ENCODE peak calls at places on chromosomes 16 and 17, in five cellular contexts. One of them, this sample, is unnamed.

GRCh38 chr17:2179615-2180295 is 123.8 kb downstream of the SMG6 start:
- DNase-seq in SK-N-SH: peak; percentile 81
- DNase-seq in Caco-2: no peak
- DNase-seq in GM23338: no peak
- DNase-seq in tibial artery: peak; percentile 92
- DNase-seq in this sample: no peak

GRCh38 chr17:74918906-74919305 is 4.1 kb downstream of the USH1G start:
- DNase-seq in tibial artery: no peak
- DNase-seq in SK-N-SH: no peak
- DNase-seq in Caco-2: no peak
- DNase-seq in GM23338: no peak
- DNase-seq in this sample: no peak

GRCh38 chr17:21002309-21003006 is 40.4 kb downstream of the USP22 start:
- DNase-seq in tibial artery: no peak
- DNase-seq in Caco-2: no peak
- DNase-seq in GM23338: no peak
- DNase-seq in SK-N-SH: no peak
- DNase-seq in this sample: no peak

GRCh38 chr16:5633845-5634440 is 536.3 kb upstream of the EEF2KMT start:
- DNase-seq in SK-N-SH: peak; percentile 54
- DNase-seq in tibial artery: no peak
- DNase-seq in GM23338: peak; percentile 80
- DNase-seq in Caco-2: no peak
- DNase-seq in this sample: peak; percentile 13

GRCh38 chr17:38443356-38444026 is 15.2 kb downstream of the ARHGAP23 start:
- DNase-seq in Caco-2: no peak
- DNase-seq in tibial artery: no peak
- DNase-seq in SK-N-SH: no peak
- DNase-seq in GM23338: no peak
- DNase-seq in this sample: peak; percentile 54

GRCh38 chr17:3989156-3989886 is 25.1 kb upstream of the ATP2A3 start:
- DNase-seq in Caco-2: no peak
- DNase-seq in GM23338: no peak
- DNase-seq in SK-N-SH: peak; percentile 14
- DNase-seq in tibial artery: no peak
- DNase-seq in this sample: no peak

GRCh38 chr16:87053016-87053982 is 263.9 kb downstream of the C16orf95 start:
- DNase-seq in Caco-2: no peak
- DNase-seq in GM23338: peak; percentile 68
- DNase-seq in SK-N-SH: no peak
- DNase-seq in tibial artery: peak; percentile 61
- DNase-seq in this sample: no peak

GRCh38 chr16:26963109-26963508 is 103.6 kb upstream of the C16orf82 start:
- DNase-seq in SK-N-SH: peak; percentile 27
- DNase-seq in Caco-2: no peak
- DNase-seq in tibial artery: no peak
- DNase-seq in GM23338: peak; percentile 81
- DNase-seq in this sample: no peak

GRCh38 chr16:50313596-50314483 is 47.5 kb downstream of the ADCY7 start:
- DNase-seq in Caco-2: peak; percentile 85
- DNase-seq in tibial artery: peak; percentile 89
- DNase-seq in SK-N-SH: no peak
- DNase-seq in GM23338: no peak
- DNase-seq in this sample: peak; percentile 75

GRCh38 chr17:38741853-38742421 is 6.2 kb downstream of the PCGF2 start:
- DNase-seq in Caco-2: no peak
- DNase-seq in tibial artery: no peak
- DNase-seq in SK-N-SH: peak; percentile 65
- DNase-seq in GM23338: no peak
- DNase-seq in this sample: no peak

GRCh38 chr17:80330276-80330675 is 69.6 kb downstream of the RNF213 start:
- DNase-seq in GM23338: no peak
- DNase-seq in Caco-2: no peak
- DNase-seq in tibial artery: peak; percentile 28
- DNase-seq in SK-N-SH: no peak
- DNase-seq in this sample: no peak

GRCh38 chr16:27446721-27447120 is 44.7 kb downstream of the IL21R start:
- DNase-seq in GM23338: no peak
- DNase-seq in SK-N-SH: no peak
- DNase-seq in tibial artery: no peak
- DNase-seq in Caco-2: no peak
- DNase-seq in this sample: peak; percentile 87

GRCh38 chr16:83011101-83011720 is 384.4 kb downstream of the CDH13 start:
- DNase-seq in SK-N-SH: no peak
- DNase-seq in Caco-2: no peak
- DNase-seq in tibial artery: no peak
- DNase-seq in GM23338: no peak
- DNase-seq in this sample: no peak

GRCh38 chr17:27569257-27569722 is 61.7 kb upstream of the LGALS9 start:
- DNase-seq in Caco-2: peak; percentile 89
- DNase-seq in tibial artery: no peak
- DNase-seq in SK-N-SH: peak; percentile 64
- DNase-seq in GM23338: peak; percentile 91
- DNase-seq in this sample: peak; percentile 57

GRCh38 chr17:28482551-28483199 is 9.2 kb downstream of the SLC13A2 start:
- DNase-seq in SK-N-SH: no peak
- DNase-seq in tibial artery: no peak
- DNase-seq in GM23338: no peak
- DNase-seq in Caco-2: no peak
- DNase-seq in this sample: no peak

GRCh38 chr16:2507052-2507678 is 6.6 kb upstream of the ATP6V0C start:
- DNase-seq in GM23338: peak; percentile 48
- DNase-seq in Caco-2: no peak
- DNase-seq in SK-N-SH: no peak
- DNase-seq in tibial artery: no peak
- DNase-seq in this sample: no peak

GRCh38 chr16:58198739-58199411 is 969 bp upstream of the CSNK2A2 start:
- DNase-seq in SK-N-SH: no peak
- DNase-seq in Caco-2: no peak
- DNase-seq in tibial artery: no peak
- DNase-seq in GM23338: peak; percentile 17
- DNase-seq in this sample: no peak

GRCh38 chr16:84369938-84370627 is 1.7 kb downstream of the ATP2C2 start:
- DNase-seq in Caco-2: peak; percentile 55
- DNase-seq in SK-N-SH: no peak
- DNase-seq in tibial artery: no peak
- DNase-seq in GM23338: peak; percentile 28
- DNase-seq in this sample: peak; percentile 6

GRCh38 chr16:89312598-89313299 is 95.2 kb downstream of the ZNF778 start:
- DNase-seq in SK-N-SH: no peak
- DNase-seq in Caco-2: no peak
- DNase-seq in tibial artery: no peak
- DNase-seq in GM23338: no peak
- DNase-seq in this sample: no peak

GRCh38 chr16:81493755-81494433 is 49.3 kb downstream of the CMIP start:
- DNase-seq in SK-N-SH: no peak
- DNase-seq in GM23338: no peak
- DNase-seq in tibial artery: no peak
- DNase-seq in Caco-2: peak; percentile 81
- DNase-seq in this sample: no peak

GRCh38 chr17:11240841-11241610 is at the start of gene SHISA6:
- DNase-seq in tibial artery: no peak
- DNase-seq in GM23338: peak; percentile 43
- DNase-seq in Caco-2: no peak
- DNase-seq in SK-N-SH: peak; percentile 50
- DNase-seq in this sample: no peak

GRCh38 chr16:25481636-25482035 is 210.1 kb upstream of the HS3ST4 start:
- DNase-seq in GM23338: peak; percentile 26
- DNase-seq in Caco-2: peak; percentile 35
- DNase-seq in SK-N-SH: no peak
- DNase-seq in tibial artery: no peak
- DNase-seq in this sample: no peak

GRCh38 chr17:40598928-40599627 is 33.8 kb upstream of the CCR7 start:
- DNase-seq in GM23338: no peak
- DNase-seq in Caco-2: no peak
- DNase-seq in tibial artery: peak; percentile 90
- DNase-seq in SK-N-SH: no peak
- DNase-seq in this sample: peak; percentile 80

GRCh38 chr16:49619811-49620157 is 236.1 kb downstream of the ZNF423 start:
- DNase-seq in GM23338: no peak
- DNase-seq in tibial artery: no peak
- DNase-seq in SK-N-SH: no peak
- DNase-seq in Caco-2: peak; percentile 12
- DNase-seq in this sample: no peak

GRCh38 chr16:586645-587590 is 2.9 kb upstream of the RAB40C start:
- DNase-seq in tibial artery: no peak
- DNase-seq in Caco-2: no peak
- DNase-seq in SK-N-SH: no peak
- DNase-seq in GM23338: no peak
- DNase-seq in this sample: no peak

GRCh38 chr17:57368637-57369336 is 112.5 kb downstream of the MSI2 start:
- DNase-seq in GM23338: no peak
- DNase-seq in Caco-2: no peak
- DNase-seq in tibial artery: no peak
- DNase-seq in SK-N-SH: no peak
- DNase-seq in this sample: no peak

GRCh38 chr17:64707077-64707591 is 45.0 kb upstream of the SMURF2 start:
- DNase-seq in tibial artery: peak; percentile 93
- DNase-seq in Caco-2: peak; percentile 40
- DNase-seq in GM23338: peak; percentile 36
- DNase-seq in SK-N-SH: peak; percentile 74
- DNase-seq in this sample: no peak

GRCh38 chr16:88570691-88571092 is 489 bp downstream of the ZC3H18 start:
- DNase-seq in tibial artery: no peak
- DNase-seq in GM23338: peak; percentile 56
- DNase-seq in SK-N-SH: no peak
- DNase-seq in Caco-2: no peak
- DNase-seq in this sample: peak; percentile 31

GRCh38 chr16:24967074-24967473 is 48.1 kb downstream of the ARHGAP17 start:
- DNase-seq in GM23338: no peak
- DNase-seq in Caco-2: no peak
- DNase-seq in SK-N-SH: no peak
- DNase-seq in tibial artery: no peak
- DNase-seq in this sample: no peak

GRCh38 chr17:77325537-77325825 is 184.7 kb downstream of the SEC14L1 start:
- DNase-seq in SK-N-SH: peak; percentile 32
- DNase-seq in tibial artery: no peak
- DNase-seq in GM23338: no peak
- DNase-seq in Caco-2: no peak
- DNase-seq in this sample: no peak

GRCh38 chr17:77324227-77324626 is 183.5 kb downstream of the SEC14L1 start:
- DNase-seq in GM23338: no peak
- DNase-seq in Caco-2: peak; percentile 10
- DNase-seq in SK-N-SH: peak; percentile 24
- DNase-seq in tibial artery: peak; percentile 67
- DNase-seq in this sample: no peak

GRCh38 chr17:77326636-77327035 is 185.9 kb downstream of the SEC14L1 start:
- DNase-seq in tibial artery: peak; percentile 61
- DNase-seq in GM23338: no peak
- DNase-seq in SK-N-SH: no peak
- DNase-seq in Caco-2: no peak
- DNase-seq in this sample: no peak

GRCh38 chr17:77327181-77327565 is 186.4 kb downstream of the SEC14L1 start:
- DNase-seq in GM23338: no peak
- DNase-seq in SK-N-SH: peak; percentile 24
- DNase-seq in Caco-2: no peak
- DNase-seq in tibial artery: peak; percentile 67
- DNase-seq in this sample: no peak

GRCh38 chr17:77325826-77326581 is 185.2 kb downstream of the SEC14L1 start:
- DNase-seq in tibial artery: peak; percentile 74
- DNase-seq in SK-N-SH: no peak
- DNase-seq in GM23338: no peak
- DNase-seq in Caco-2: no peak
- DNase-seq in this sample: peak; percentile 48
- H3K4me1 ChIP-seq in tibial artery: peaks cover 60% of the 10 kb centered on the region
- H3K4me1 ChIP-seq in SK-N-SH: peaks cover 38% of the 10 kb centered on the region
- H3K4me1 ChIP-seq in GM23338: no peaks in the 10 kb centered on the region
- H3K4me1 ChIP-seq in Caco-2: peaks cover 41% of the 10 kb centered on the region
- H3K4me1 ChIP-seq in this sample: peaks cover 34% of the 10 kb centered on the region

DNA sequence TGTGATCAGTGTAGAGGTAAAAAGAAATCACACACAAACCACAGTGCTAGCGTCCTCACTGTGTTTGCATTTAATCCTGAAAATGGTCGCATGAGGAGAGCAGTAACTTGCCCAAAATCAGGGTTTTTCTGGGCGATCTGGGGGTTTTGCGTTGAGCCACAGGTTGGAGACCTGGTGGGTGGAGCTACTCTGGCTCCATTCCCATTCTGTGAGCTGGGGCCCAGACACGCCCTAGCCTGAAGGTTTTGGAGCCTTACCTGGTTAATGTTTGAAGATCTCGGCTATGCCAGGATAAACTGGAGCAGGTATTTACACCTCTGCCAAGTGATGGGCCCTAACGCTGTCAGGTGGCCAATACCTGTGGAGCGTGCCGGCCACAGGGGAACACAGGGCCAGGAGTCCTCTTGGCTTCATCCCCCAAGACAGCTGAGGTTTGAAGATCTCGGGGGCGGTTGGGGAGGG is 48.4 kb downstream of the MPRIP start:
- DNase-seq in tibial artery: no peak
- DNase-seq in GM23338: no peak
- DNase-seq in SK-N-SH: no peak
- DNase-seq in Caco-2: no peak
- DNase-seq in this sample: no peak
- H3K4me1 ChIP-seq in tibial artery: peaks cover 95% of the 10 kb centered on the region
- H3K4me1 ChIP-seq in GM23338: peaks cover 35% of the 10 kb centered on the region
- H3K4me1 ChIP-seq in SK-N-SH: no peaks in the 10 kb centered on the region
- H3K4me1 ChIP-seq in Caco-2: peaks cover 27% of the 10 kb centered on the region
- H3K4me1 ChIP-seq in this sample: peaks cover 9% of the 10 kb centered on the region

GRCh38 chr16:67551972-67552371 is 10.4 kb upstream of the CTCF start:
- DNase-seq in Caco-2: no peak
- DNase-seq in GM23338: no peak
- DNase-seq in tibial artery: no peak
- DNase-seq in SK-N-SH: no peak
- DNase-seq in this sample: no peak
- H3K4me1 ChIP-seq in Caco-2: no peaks in the 10 kb centered on the region
- H3K4me1 ChIP-seq in GM23338: no peaks in the 10 kb centered on the region
- H3K4me1 ChIP-seq in tibial artery: peaks cover 11% of the 10 kb centered on the region
- H3K4me1 ChIP-seq in SK-N-SH: peaks cover 11% of the 10 kb centered on the region
- H3K4me1 ChIP-seq in this sample: peaks cover 65% of the 10 kb centered on the region

GRCh38 chr16:85557976-85558589 is 55.0 kb upstream of the GSE1 start:
- DNase-seq in GM23338: peak; percentile 78
- DNase-seq in tibial artery: no peak
- DNase-seq in SK-N-SH: no peak
- DNase-seq in Caco-2: peak; percentile 73
- DNase-seq in this sample: no peak
- H3K4me1 ChIP-seq in GM23338: peaks cover 39% of the 10 kb centered on the region
- H3K4me1 ChIP-seq in tibial artery: peaks cover 64% of the 10 kb centered on the region
- H3K4me1 ChIP-seq in SK-N-SH: peaks cover 17% of the 10 kb centered on the region
- H3K4me1 ChIP-seq in Caco-2: peaks cover 34% of the 10 kb centered on the region
- H3K4me1 ChIP-seq in this sample: peaks cover 42% of the 10 kb centered on the region

DNA sequence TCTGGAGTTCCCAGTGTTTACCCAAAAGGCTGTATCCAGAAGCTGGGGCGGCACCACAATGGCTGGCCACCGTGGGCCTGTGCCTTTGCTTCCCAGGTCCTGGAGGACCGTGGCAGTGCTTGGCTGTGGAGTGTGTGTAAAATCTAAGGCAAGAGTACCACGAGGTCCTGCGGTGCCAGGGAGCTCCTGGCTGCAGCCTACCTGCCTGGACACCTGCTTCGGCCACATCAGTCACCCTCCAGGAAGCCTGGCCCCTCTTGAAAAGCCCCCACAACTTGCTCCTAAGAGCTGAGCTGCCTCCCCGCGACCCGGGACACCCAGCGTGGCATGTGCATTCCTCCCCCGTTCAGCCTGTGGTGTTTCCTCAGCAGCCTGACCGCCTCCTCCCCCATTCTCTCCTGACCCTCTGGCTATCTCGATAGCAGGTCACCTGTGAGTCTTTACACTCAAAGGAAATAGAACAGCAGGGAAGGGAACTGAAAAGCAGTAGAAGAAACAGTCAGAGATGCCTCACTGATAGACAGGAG is 7.9 kb downstream of the TIMM22 start:
- DNase-seq in Caco-2: no peak
- DNase-seq in tibial artery: no peak
- DNase-seq in SK-N-SH: peak; percentile 19
- DNase-seq in GM23338: no peak
- DNase-seq in this sample: no peak
- H3K4me1 ChIP-seq in Caco-2: peaks cover 9% of the 10 kb centered on the region
- H3K4me1 ChIP-seq in tibial artery: peaks cover 91% of the 10 kb centered on the region
- H3K4me1 ChIP-seq in SK-N-SH: peaks cover 43% of the 10 kb centered on the region
- H3K4me1 ChIP-seq in GM23338: no peaks in the 10 kb centered on the region
- H3K4me1 ChIP-seq in this sample: no peaks in the 10 kb centered on the region

This sample was measured in CD4-positive, CD25-positive, alpha-beta regulatory T cell.